ENCODE peak calls at places on chromosome 22, in eight cellular contexts. One of them, this sample, is unnamed.

GRCh38 chr22:17612057-17612456 is 16.5 kb downstream of the ATP6V1E1 start:
- DNase-seq in GM12878: no peak
- DNase-seq in A549: no peak
- DNase-seq in ovary: no peak
- DNase-seq in HepG2: no peak
- DNase-seq in transverse colon: no peak
- DNase-seq in stomach: no peak
- DNase-seq in tibial nerve: no peak
- DNase-seq in this sample: no peak

GRCh38 chr22:46843691-46844297 is 81.3 kb downstream of the TBC1D22A start:
- DNase-seq in GM12878: no peak
- DNase-seq in A549: no peak
- DNase-seq in ovary: no peak
- DNase-seq in HepG2: no peak
- DNase-seq in transverse colon: no peak
- DNase-seq in stomach: no peak
- DNase-seq in tibial nerve: no peak
- DNase-seq in this sample: no peak

GRCh38 chr22:42769238-42769573 is 48.5 kb upstream of the A4GALT start:
- DNase-seq in GM12878: no peak
- DNase-seq in A549: no peak
- DNase-seq in ovary: peak; percentile 55
- DNase-seq in HepG2: no peak
- DNase-seq in transverse colon: no peak
- DNase-seq in stomach: no peak
- DNase-seq in tibial nerve: no peak
- DNase-seq in this sample: no peak

GRCh38 chr22:46425011-46425410 is 89.5 kb downstream of the TRMU start:
- DNase-seq in GM12878: no peak
- DNase-seq in A549: no peak
- DNase-seq in ovary: no peak
- DNase-seq in HepG2: no peak
- DNase-seq in transverse colon: no peak
- DNase-seq in stomach: no peak
- DNase-seq in tibial nerve: no peak
- DNase-seq in this sample: no peak

GRCh38 chr22:41513391-41513790 is 30.9 kb downstream of the POLR3H start:
- DNase-seq in GM12878: no peak
- DNase-seq in A549: no peak
- DNase-seq in ovary: no peak
- DNase-seq in HepG2: no peak
- DNase-seq in transverse colon: no peak
- DNase-seq in stomach: no peak
- DNase-seq in tibial nerve: no peak
- DNase-seq in this sample: no peak

GRCh38 chr22:35538801-35539321 is 1.8 kb upstream of the RASD2 start:
- DNase-seq in GM12878: no peak
- DNase-seq in A549: peak; percentile 44
- DNase-seq in ovary: no peak
- DNase-seq in HepG2: no peak
- DNase-seq in transverse colon: peak; percentile 49
- DNase-seq in stomach: no peak
- DNase-seq in tibial nerve: no peak
- DNase-seq in this sample: no peak

GRCh38 chr22:29387921-29388758 is at the start of gene AP1B1:
- DNase-seq in GM12878: peak; percentile 69
- DNase-seq in A549: peak; percentile 89
- DNase-seq in ovary: peak; percentile 95
- DNase-seq in HepG2: peak; percentile 90
- DNase-seq in transverse colon: peak; percentile 97
- DNase-seq in stomach: peak; percentile 98
- DNase-seq in tibial nerve: peak; percentile 84
- DNase-seq in this sample: peak; percentile 96

GRCh38 chr22:23556026-23556620 is 24.0 kb downstream of the IGLL1 start:
- DNase-seq in GM12878: no peak
- DNase-seq in A549: no peak
- DNase-seq in ovary: no peak
- DNase-seq in HepG2: no peak
- DNase-seq in transverse colon: no peak
- DNase-seq in stomach: no peak
- DNase-seq in tibial nerve: no peak
- DNase-seq in this sample: no peak

GRCh38 chr22:26174280-26174679 is 5.0 kb downstream of the SEZ6L start:
- DNase-seq in GM12878: no peak
- DNase-seq in A549: peak; percentile 3
- DNase-seq in ovary: no peak
- DNase-seq in HepG2: peak; percentile 23
- DNase-seq in transverse colon: no peak
- DNase-seq in stomach: no peak
- DNase-seq in tibial nerve: no peak
- DNase-seq in this sample: no peak

GRCh38 chr22:29883831-29884139 is 811 bp downstream of the MTMR3 start:
- DNase-seq in GM12878: no peak
- DNase-seq in A549: no peak
- DNase-seq in ovary: no peak
- DNase-seq in HepG2: no peak
- DNase-seq in transverse colon: no peak
- DNase-seq in stomach: no peak
- DNase-seq in tibial nerve: no peak
- DNase-seq in this sample: no peak

GRCh38 chr22:17807571-17808410 is 33.5 kb upstream of the BID start:
- DNase-seq in GM12878: no peak
- DNase-seq in A549: no peak
- DNase-seq in ovary: no peak
- DNase-seq in HepG2: no peak
- DNase-seq in transverse colon: no peak
- DNase-seq in stomach: peak; percentile 32
- DNase-seq in tibial nerve: no peak
- DNase-seq in this sample: no peak

GRCh38 chr22:42976131-42976530 is 38.8 kb downstream of the PACSIN2 start:
- DNase-seq in GM12878: no peak
- DNase-seq in A549: no peak
- DNase-seq in ovary: no peak
- DNase-seq in HepG2: no peak
- DNase-seq in transverse colon: peak; percentile 65
- DNase-seq in stomach: no peak
- DNase-seq in tibial nerve: no peak
- DNase-seq in this sample: no peak

GRCh38 chr22:45324186-45324775 is 14.5 kb downstream of the FAM118A start:
- DNase-seq in GM12878: no peak
- DNase-seq in A549: no peak
- DNase-seq in ovary: no peak
- DNase-seq in HepG2: no peak
- DNase-seq in transverse colon: no peak
- DNase-seq in stomach: no peak
- DNase-seq in tibial nerve: no peak
- DNase-seq in this sample: no peak

GRCh38 chr22:27866136-27867091 is 52.6 kb downstream of the PITPNB start:
- DNase-seq in GM12878: no peak
- DNase-seq in A549: peak; percentile 74
- DNase-seq in ovary: peak; percentile 78
- DNase-seq in HepG2: peak; percentile 43
- DNase-seq in transverse colon: no peak
- DNase-seq in stomach: peak; percentile 33
- DNase-seq in tibial nerve: peak; percentile 69
- DNase-seq in this sample: no peak

GRCh38 chr22:40746428-40747220 is 67.3 kb downstream of the MCHR1 start:
- DNase-seq in GM12878: no peak
- DNase-seq in A549: no peak
- DNase-seq in ovary: no peak
- DNase-seq in HepG2: no peak
- DNase-seq in transverse colon: no peak
- DNase-seq in stomach: no peak
- DNase-seq in tibial nerve: no peak
- DNase-seq in this sample: no peak

GRCh38 chr22:28976588-28976987 is 85.0 kb downstream of the C22orf31 start:
- DNase-seq in GM12878: no peak
- DNase-seq in A549: no peak
- DNase-seq in ovary: no peak
- DNase-seq in HepG2: no peak
- DNase-seq in transverse colon: no peak
- DNase-seq in stomach: no peak
- DNase-seq in tibial nerve: no peak
- DNase-seq in this sample: no peak

DNA sequence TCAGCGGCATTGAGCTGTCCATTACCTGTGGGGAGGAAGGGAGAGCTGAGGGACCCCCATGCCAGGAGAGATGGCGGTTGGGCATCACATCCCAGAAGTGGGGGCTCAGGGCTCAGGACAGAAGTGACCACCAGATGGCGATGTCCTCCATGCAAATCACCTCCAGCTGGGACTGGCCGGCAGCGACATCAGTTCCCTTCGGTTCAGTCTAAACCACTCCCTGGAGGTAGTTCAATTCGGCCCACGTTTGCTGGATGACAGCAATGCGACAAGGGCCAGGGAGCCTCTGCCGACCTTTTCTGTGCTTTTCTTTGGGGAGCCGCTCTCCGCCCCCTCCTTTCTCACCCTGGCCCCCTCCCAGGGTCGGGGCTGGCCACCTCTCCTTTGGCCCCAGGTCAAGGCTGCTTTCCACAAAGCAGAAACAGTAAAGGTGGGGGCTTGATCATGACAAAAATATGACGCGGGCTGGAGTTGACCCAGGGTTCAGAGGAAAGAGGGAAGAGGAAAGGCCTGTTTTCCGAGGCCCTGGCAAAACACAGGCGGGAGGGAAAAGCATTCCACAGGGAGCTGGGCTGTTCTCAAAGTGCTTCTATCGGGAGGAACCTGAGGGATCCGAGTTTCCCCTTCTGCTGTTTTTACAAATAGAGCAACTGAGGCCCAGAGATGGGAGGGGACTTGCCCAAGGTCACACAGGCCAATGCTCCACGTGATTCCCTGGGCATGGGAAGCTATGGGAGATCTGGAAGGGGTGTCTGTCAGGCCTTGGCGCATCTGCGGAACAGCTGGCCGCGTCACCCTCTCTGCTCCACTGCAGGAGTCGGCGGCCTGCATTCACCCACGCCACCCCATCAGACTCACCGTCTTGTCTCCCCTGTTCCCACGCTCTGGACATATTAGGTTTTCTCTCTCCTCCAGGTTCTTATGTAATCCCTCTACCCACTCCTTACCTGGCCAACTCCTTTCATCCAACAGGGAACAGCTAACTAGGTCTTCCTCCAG is 54.7 kb downstream of the FBXO7 start:
- DNase-seq in GM12878: peak; percentile 9
- DNase-seq in A549: peak; percentile 79
- DNase-seq in ovary: peak; percentile 88
- DNase-seq in HepG2: peak; percentile 91
- DNase-seq in transverse colon: peak; percentile 87
- DNase-seq in stomach: peak; percentile 81
- DNase-seq in tibial nerve: peak; percentile 96
- DNase-seq in this sample: peak; percentile 98
- TF ChIP-seq EP300 in GM12878: no peak
- TF ChIP-seq EP300 in A549: no peak
- TF ChIP-seq EP300 in ovary: no peak
- TF ChIP-seq EP300 in HepG2: no peak
- TF ChIP-seq EP300 in transverse colon: no peak
- TF ChIP-seq EP300 in stomach: no peak
- TF ChIP-seq EP300 in tibial nerve: peak; percentile 73
- TF ChIP-seq EP300 in this sample: no peak

GRCh38 chr22:20916916-20917810 is at the start of gene CRKL:
- DNase-seq in GM12878: peak; percentile 83
- DNase-seq in A549: peak; percentile 94
- DNase-seq in ovary: peak; percentile 98
- DNase-seq in HepG2: peak; percentile 94
- DNase-seq in transverse colon: peak; percentile 98
- DNase-seq in stomach: peak; percentile 98
- DNase-seq in tibial nerve: peak; percentile 89
- DNase-seq in this sample: peak; percentile 99

GRCh38 chr22:20909543-20910303 is 7.5 kb upstream of the CRKL start:
- DNase-seq in GM12878: no peak
- DNase-seq in A549: no peak
- DNase-seq in ovary: no peak
- DNase-seq in HepG2: no peak
- DNase-seq in transverse colon: no peak
- DNase-seq in stomach: no peak
- DNase-seq in tibial nerve: no peak
- DNase-seq in this sample: no peak

DNA sequence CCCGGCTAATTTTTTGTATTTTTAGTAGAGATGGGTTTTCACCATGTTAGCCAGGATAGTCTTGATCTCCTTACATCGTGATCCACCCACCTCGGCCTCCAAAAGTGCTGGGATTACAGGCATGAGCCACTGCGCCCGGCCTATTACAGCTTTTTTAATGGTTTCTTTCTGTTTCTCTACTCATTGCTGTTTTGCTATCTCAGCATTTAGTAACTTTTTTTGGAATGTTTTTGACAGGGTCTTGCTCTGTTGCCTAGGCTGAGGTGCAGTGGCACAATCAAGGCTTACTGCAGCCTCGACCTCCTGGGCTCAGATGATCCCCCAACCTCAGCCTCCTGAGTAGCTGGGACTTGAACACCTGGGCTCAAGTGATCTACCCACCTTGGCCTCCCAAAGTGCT is 4.7 kb upstream of the CRKL start:
- DNase-seq in GM12878: no peak
- DNase-seq in A549: no peak
- DNase-seq in ovary: no peak
- DNase-seq in HepG2: no peak
- DNase-seq in transverse colon: no peak
- DNase-seq in stomach: no peak
- DNase-seq in tibial nerve: no peak
- DNase-seq in this sample: no peak
- TF ChIP-seq EP300 in GM12878: no peak
- TF ChIP-seq EP300 in A549: no peak
- TF ChIP-seq EP300 in ovary: no peak
- TF ChIP-seq EP300 in HepG2: no peak
- TF ChIP-seq EP300 in transverse colon: no peak
- TF ChIP-seq EP300 in stomach: no peak
- TF ChIP-seq EP300 in tibial nerve: no peak
- TF ChIP-seq EP300 in this sample: no peak

GRCh38 chr22:25008666-25009065 is 56.1 kb downstream of the KIAA1671 start:
- DNase-seq in GM12878: peak; percentile 35
- DNase-seq in A549: peak; percentile 16
- DNase-seq in ovary: no peak
- DNase-seq in HepG2: no peak
- DNase-seq in transverse colon: no peak
- DNase-seq in stomach: no peak
- DNase-seq in tibial nerve: no peak
- DNase-seq in this sample: no peak
- TF ChIP-seq EP300 in GM12878: no peak
- TF ChIP-seq EP300 in A549: no peak
- TF ChIP-seq EP300 in ovary: no peak
- TF ChIP-seq EP300 in HepG2: no peak
- TF ChIP-seq EP300 in transverse colon: no peak
- TF ChIP-seq EP300 in stomach: no peak
- TF ChIP-seq EP300 in tibial nerve: no peak
- TF ChIP-seq EP300 in this sample: no peak

GRCh38 chr22:33504941-33505647 is 415.2 kb downstream of the LARGE1 start:
- DNase-seq in GM12878: no peak
- DNase-seq in A549: no peak
- DNase-seq in ovary: no peak
- DNase-seq in HepG2: no peak
- DNase-seq in transverse colon: no peak
- DNase-seq in stomach: no peak
- DNase-seq in tibial nerve: no peak
- DNase-seq in this sample: no peak
- TF ChIP-seq EP300 in GM12878: no peak
- TF ChIP-seq EP300 in A549: no peak
- TF ChIP-seq EP300 in ovary: no peak
- TF ChIP-seq EP300 in HepG2: no peak
- TF ChIP-seq EP300 in transverse colon: no peak
- TF ChIP-seq EP300 in stomach: no peak
- TF ChIP-seq EP300 in tibial nerve: no peak
- TF ChIP-seq EP300 in this sample: no peak

This sample was measured in esophagus muscularis mucosa.